ENCODE peak calls at places on chromosome 21, in seven cellular contexts. Z is body of pancreas, E is heart left ventricle, K is GM12892, W is breast epithelium, M is vagina, Q is ovary. V is an unnamed sample.

GRCh38 chr21:16192900-16193299 is 463.1 kb downstream of the USP25 start:
- DNase-seq in Z (no peak), E (no peak), K (no peak), W (no peak), M (no peak), Q (no peak), V (no peak)

GRCh38 chr21:26379561-26379960 is 193.5 kb downstream of the CYYR1 start:
- DNase-seq in Z (no peak), E (no peak), K (no peak), W (no peak), M (no peak), Q (no peak), V (no peak)

GRCh38 chr21:31729622-31730343 is 2.1 kb downstream of the SCAF4 start:
- DNase-seq in Z (no peak), E (no peak), K (no peak), W (no peak), M (no peak), Q (no peak), V (no peak)

GRCh38 chr21:27132270-27132669 is 165.4 kb upstream of the ADAMTS5 start:
- DNase-seq in Z (peak), E (no peak), K (no peak), W (no peak), M (no peak), Q (no peak), V (no peak)

GRCh38 chr21:14271053-14271452 is 55.1 kb downstream of the RBM11 start:
- DNase-seq in Z (no peak), E (no peak), K (no peak), W (no peak), M (no peak), Q (no peak), V (no peak)

GRCh38 chr21:34313116-34313515 is 50.7 kb upstream of the KCNE2 start:
- DNase-seq in Z (no peak), E (no peak), K (no peak), W (no peak), M (no peak), Q (no peak), V (no peak)

GRCh38 chr21:8997011-8997440 is 1524.4 kb upstream of the TPTE start:
- DNase-seq in Z (no peak), E (no peak), K (no peak), W (no peak), M (no peak), Q (no peak), V (no peak)

GRCh38 chr21:42199488-42200463 is 19.2 kb upstream of the ABCG1 start:
- DNase-seq in Z (no peak), E (no peak), K (no peak), W (no peak), M (no peak), Q (no peak), V (no peak)

GRCh38 chr21:36701912-36702621 is 3.2 kb downstream of the SIM2 start:
- DNase-seq in Z (no peak), E (no peak), K (no peak), W (no peak), M (no peak), Q (no peak), V (no peak)

GRCh38 chr21:14319805-14320204 is 63.1 kb downstream of the HSPA13 start:
- DNase-seq in Z (no peak), E (no peak), K (no peak), W (no peak), M (no peak), Q (no peak), V (no peak)

GRCh38 chr21:33924766-33925100 is 9.1 kb upstream of the ATP5PO start:
- DNase-seq in Z (no peak), E (no peak), K (no peak), W (no peak), M (no peak), Q (no peak), V (no peak)

GRCh38 chr21:41758550-41758949 is 8.3 kb downstream of the RIPK4 start:
- DNase-seq in Z (no peak), E (no peak), K (no peak), W (no peak), M (no peak), Q (no peak), V (peak)

GRCh38 chr21:36966846-36967657 is 583 bp upstream of the HLCS start:
- DNase-seq in Z (peak), E (no peak), K (no peak), W (no peak), M (no peak), Q (no peak), V (peak)

GRCh38 chr21:42570841-42571387 is 57.3 kb downstream of the SLC37A1 start:
- DNase-seq in Z (peak), E (no peak), K (no peak), W (peak), M (no peak), Q (no peak), V (peak)

GRCh38 chr21:35234725-35235124 is 185.6 kb upstream of the RUNX1 start:
- DNase-seq in Z (no peak), E (no peak), K (no peak), W (no peak), M (no peak), Q (no peak), V (no peak)

GRCh38 chr21:31772674-31773555 is 41.0 kb upstream of the SCAF4 start:
- DNase-seq in Z (no peak), E (no peak), K (no peak), W (no peak), M (no peak), Q (no peak), V (no peak)

GRCh38 chr21:34129039-34129891 is 55.9 kb downstream of the MRPS6 start:
- DNase-seq in Z (peak), E (peak), K (no peak), W (no peak), M (no peak), Q (peak), V (no peak)

GRCh38 chr21:36881223-36881622 is 85.2 kb downstream of the HLCS start:
- DNase-seq in Z (no peak), E (no peak), K (no peak), W (no peak), M (no peak), Q (no peak), V (no peak)

GRCh38 chr21:26320541-26320940 is 150.0 kb upstream of the APP start:
- DNase-seq in Z (no peak), E (no peak), K (no peak), W (no peak), M (no peak), Q (no peak), V (no peak)

GRCh38 chr21:29121759-29122158 is 8.7 kb upstream of the MAP3K7CL start:
- DNase-seq in Z (no peak), E (no peak), K (no peak), W (no peak), M (no peak), Q (no peak), V (no peak)
- TF ChIP-seq POLR2A in Z (no peak), E (no peak), K (peak), W (no peak), M (no peak), Q (no peak), V (no peak)

GRCh38 chr21:46266946-46267345 is 18.5 kb downstream of the MCM3AP start:
- DNase-seq in Z (no peak), E (no peak), K (no peak), W (no peak), M (no peak), Q (no peak), V (no peak)

GRCh38 chr21:46265736-46266525 is 19.5 kb downstream of the MCM3AP start:
- DNase-seq in Z (no peak), E (no peak), K (no peak), W (no peak), M (no peak), Q (no peak), V (no peak)

GRCh38 chr21:46268371-46268770 is 17.0 kb downstream of the MCM3AP start:
- DNase-seq in Z (no peak), E (no peak), K (no peak), W (no peak), M (no peak), Q (no peak), V (no peak)

GRCh38 chr21:46264046-46264689 is 21.2 kb downstream of the MCM3AP start:
- DNase-seq in Z (no peak), E (no peak), K (no peak), W (no peak), M (no peak), Q (no peak), V (no peak)

DNA sequence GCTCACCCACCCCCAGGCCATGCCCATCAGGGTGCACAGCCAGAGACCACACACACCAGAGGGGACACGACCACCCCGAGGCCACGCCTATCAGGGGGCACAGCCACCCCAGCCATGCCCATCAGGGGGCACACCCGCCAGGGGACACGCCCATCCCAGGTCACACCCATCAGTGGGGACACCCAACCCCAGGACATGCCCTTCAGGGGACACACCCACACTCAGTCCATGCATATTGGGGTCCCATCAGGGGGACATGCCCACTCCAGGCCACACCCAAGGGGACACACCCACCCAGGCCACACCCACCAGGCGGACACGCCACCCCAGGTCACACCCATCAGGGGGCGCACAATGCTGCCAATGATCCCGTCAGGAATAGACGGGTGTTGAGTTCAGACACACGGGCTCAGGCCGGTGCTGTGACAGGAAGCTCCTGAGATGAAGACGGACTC is 20.7 kb downstream of the MCM3AP start:
- DNase-seq in Z (no peak), E (no peak), K (no peak), W (no peak), M (no peak), Q (no peak), V (no peak)
- TF ChIP-seq POLR2A in Z (no peak), E (no peak), K (no peak), W (no peak), M (no peak), Q (no peak), V (no peak)

GRCh38 chr21:45041351-45041805 is 33.0 kb upstream of the ADARB1 start:
- DNase-seq in Z (peak), E (peak), K (no peak), W (peak), M (peak), Q (peak), V (peak)
- TF ChIP-seq POLR2A in Z (no peak), E (no peak), K (no peak), W (no peak), M (no peak), Q (no peak), V (no peak)

DNA sequence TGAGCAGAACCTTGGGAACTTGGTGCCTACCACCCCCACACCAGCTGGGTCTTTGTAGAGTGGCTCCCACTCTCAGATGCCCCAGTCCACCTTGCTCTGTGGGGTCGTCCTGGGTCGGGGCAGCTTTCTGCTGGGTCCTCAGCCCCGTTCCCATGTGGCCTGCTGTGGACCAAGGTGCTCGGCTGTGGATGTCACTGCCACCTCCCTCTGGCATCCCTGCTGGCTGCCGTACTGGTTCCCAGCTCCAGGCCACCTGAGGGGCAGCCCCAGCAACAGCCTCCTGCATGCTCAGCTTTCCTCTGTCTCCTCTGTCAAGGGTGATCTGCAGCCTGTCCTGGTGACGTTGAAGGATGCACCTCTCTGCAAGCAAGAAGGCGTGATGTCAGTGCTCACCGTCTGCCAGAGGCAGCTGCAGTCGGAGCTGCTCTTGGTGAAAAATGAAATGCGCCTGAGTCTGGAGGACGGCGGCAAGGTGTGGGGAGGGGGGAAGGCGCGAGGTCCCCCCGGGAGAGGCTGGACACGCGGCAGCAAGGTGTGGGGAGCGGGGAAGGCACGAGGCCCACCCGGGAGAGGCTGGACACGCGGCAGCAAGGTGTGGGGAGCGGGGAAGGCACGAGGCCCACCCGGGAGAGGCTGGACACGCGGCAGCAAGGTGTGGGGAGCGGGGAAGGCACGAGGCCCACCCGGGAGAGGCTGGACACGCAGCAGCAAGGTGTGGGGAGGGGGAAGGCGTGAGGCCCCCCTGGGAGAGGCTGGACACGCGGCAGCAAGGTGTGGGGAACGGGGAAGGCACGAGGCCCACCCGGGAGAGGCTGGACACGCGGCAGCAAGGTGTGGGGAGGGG is 45.9 kb upstream of the DIP2A start:
- DNase-seq in Z (no peak), E (no peak), K (no peak), W (no peak), M (no peak), Q (no peak), V (no peak)
- TF ChIP-seq POLR2A in Z (no peak), E (no peak), K (no peak), W (no peak), M (no peak), Q (no peak), V (no peak)

GRCh38 chr21:24197132-24197643 is 1410.1 kb downstream of the MRPL39 start:
- DNase-seq in Z (no peak), E (no peak), K (no peak), W (no peak), M (no peak), Q (no peak), V (no peak)
- TF ChIP-seq POLR2A in Z (no peak), E (no peak), K (no peak), W (no peak), M (no peak), Q (no peak), V (no peak)

DNA sequence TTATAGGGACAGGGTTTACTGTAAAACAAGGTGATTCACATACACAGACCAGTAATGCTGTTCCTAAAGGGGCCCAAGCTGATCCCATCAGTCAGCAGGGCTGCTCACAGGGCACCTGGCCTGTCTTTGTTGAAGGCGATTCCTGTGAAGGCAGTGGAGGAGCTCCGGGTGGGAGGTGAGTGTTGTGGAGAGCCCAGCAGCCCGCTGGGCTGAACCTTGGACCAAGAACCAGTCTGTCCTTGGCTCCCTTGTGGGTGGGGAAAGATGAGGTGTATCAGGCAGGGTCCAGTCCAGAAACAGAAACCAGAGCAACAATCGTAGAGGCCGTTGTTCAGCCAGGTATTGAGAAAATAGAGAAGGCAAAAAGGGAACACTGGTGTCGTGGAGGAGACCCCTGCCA is 12.5 kb downstream of the PDXK start:
- DNase-seq in Z (peak), E (no peak), K (no peak), W (no peak), M (no peak), Q (no peak), V (no peak)
- TF ChIP-seq POLR2A in Z (no peak), E (no peak), K (no peak), W (no peak), M (no peak), Q (no peak), V (no peak)

GRCh38 chr21:39737376-39738000 is 7.5 kb upstream of the IGSF5 start:
- DNase-seq in Z (no peak), E (no peak), K (no peak), W (no peak), M (peak), Q (no peak), V (no peak)
- TF ChIP-seq POLR2A in Z (no peak), E (no peak), K (no peak), W (no peak), M (no peak), Q (no peak), V (no peak)

GRCh38 chr21:43645987-43646386 is 13.3 kb downstream of the HSF2BP start:
- DNase-seq in Z (no peak), E (no peak), K (no peak), W (no peak), M (no peak), Q (no peak), V (no peak)

GRCh38 chr21:43648171-43648570 is 11.1 kb downstream of the HSF2BP start:
- DNase-seq in Z (no peak), E (no peak), K (no peak), W (no peak), M (no peak), Q (no peak), V (no peak)

GRCh38 chr21:43644609-43645008 is 14.7 kb downstream of the HSF2BP start:
- DNase-seq in Z (no peak), E (no peak), K (no peak), W (no peak), M (no peak), Q (no peak), V (no peak)

GRCh38 chr21:43645414-43645891 is 13.8 kb downstream of the HSF2BP start:
- DNase-seq in Z (peak), E (peak), K (no peak), W (no peak), M (no peak), Q (peak), V (no peak)

GRCh38 chr21:43646550-43647260 is 12.6 kb downstream of the HSF2BP start:
- DNase-seq in Z (peak), E (peak), K (peak), W (peak), M (peak), Q (peak), V (peak)
- TF ChIP-seq POLR2A in Z (no peak), E (no peak), K (no peak), W (no peak), M (no peak), Q (no peak), V (no peak)